ENCODE peak calls at places on chromosomes 13 and 19, in seven cellular contexts. X is H1, W is iPS DF 6.9, H is mammary epithelial cell, A is A673, V is uterus, T is colonic mucosa. F is an unnamed sample. For H3K4me1, the result is how much of the 10 kb centered on the place peaks cover.

GRCh38 chr13:35309711-35310110 is 166.8 kb downstream of the MAB21L1 start:
- DNase-seq in A (no peak), V (no peak), H (no peak), X (no peak), T (no peak), W (no peak), F (no peak)

GRCh38 chr13:30121666-30122065 is 185.7 kb downstream of the KATNAL1 start:
- DNase-seq in W (no peak), T (no peak), A (no peak), H (no peak), V (no peak), X (no peak), F (no peak)

GRCh38 chr13:113122571-113123225 is at the start of gene F10:
- DNase-seq in X (no peak), H (no peak), T (peak), W (no peak), A (no peak), V (peak), F (peak)

GRCh38 chr13:91406619-91407018 is 8.2 kb downstream of the GPC5 start:
- DNase-seq in X (peak), V (no peak), T (no peak), H (peak), A (peak), W (peak), F (peak)

GRCh38 chr19:57560049-57560491 is 407 bp upstream of the ZNF550 start:
- DNase-seq in T (no peak), V (peak), X (no peak), A (peak), W (no peak), H (peak), F (peak)

GRCh38 chr19:44762033-44762432 is 13.5 kb downstream of the BCL3 start:
- DNase-seq in A (no peak), H (no peak), T (no peak), W (no peak), X (no peak), V (no peak), F (no peak)

GRCh38 chr19:3520166-3521103 is 14.3 kb downstream of the FZR1 start:
- DNase-seq in A (no peak), V (no peak), X (no peak), H (peak), T (no peak), W (no peak), F (no peak)

GRCh38 chr13:66341978-66342377 is 888.2 kb downstream of the PCDH9 start:
- DNase-seq in T (no peak), A (no peak), X (no peak), V (no peak), H (no peak), W (no peak), F (no peak)

GRCh38 chr13:66994097-66994496 is 236.0 kb downstream of the PCDH9 start:
- DNase-seq in W (peak), V (no peak), T (peak), H (peak), X (peak), A (peak), F (peak)

GRCh38 chr13:110394371-110394841 is 87.3 kb downstream of the COL4A2 start:
- DNase-seq in T (no peak), H (no peak), V (no peak), A (no peak), X (no peak), W (no peak), F (no peak)

GRCh38 chr13:51158365-51158764 is 47.3 kb upstream of the C13orf42 start:
- DNase-seq in W (no peak), T (no peak), X (no peak), A (no peak), V (no peak), H (no peak), F (no peak)

GRCh38 chr13:114068723-114069322 is 63.6 kb downstream of the RASA3 start:
- DNase-seq in V (peak), H (no peak), T (no peak), X (no peak), A (no peak), W (no peak), F (peak)

GRCh38 chr19:54518844-54519243 is 16.2 kb downstream of the LAIR2 start:
- DNase-seq in T (no peak), V (peak), W (no peak), A (no peak), H (peak), X (no peak), F (no peak)

GRCh38 chr13:114279770-114280169 is 1.6 kb upstream of the UPF3A start:
- DNase-seq in T (no peak), W (no peak), A (no peak), V (no peak), X (no peak), H (no peak), F (no peak)

GRCh38 chr13:27619093-27619705 is 1.1 kb downstream of the LNX2 start:
- DNase-seq in H (no peak), A (no peak), V (no peak), T (peak), W (no peak), X (no peak), F (peak)

GRCh38 chr19:49147923-49148682 is 7.1 kb downstream of the HRC start:
- DNase-seq in H (no peak), W (no peak), A (peak), V (peak), X (no peak), T (no peak), F (no peak)

GRCh38 chr19:15776991-15777787 is 10.3 kb upstream of the OR10H5 start:
- DNase-seq in X (no peak), H (no peak), A (no peak), T (no peak), W (no peak), V (no peak), F (no peak)

GRCh38 chr19:55251296-55252081 is 7.3 kb downstream of the PPP6R1 start:
- DNase-seq in W (no peak), X (no peak), A (no peak), T (peak), H (no peak), V (no peak), F (peak)

GRCh38 chr13:100063333-100063732 is 25.6 kb upstream of the PCCA start:
- DNase-seq in W (no peak), A (peak), H (no peak), T (no peak), V (no peak), X (no peak), F (peak)

GRCh38 chr19:10006752-10007323 is 3.5 kb downstream of the COL5A3 start:
- DNase-seq in H (no peak), T (no peak), W (no peak), A (no peak), X (no peak), V (no peak), F (no peak)

GRCh38 chr13:29583073-29583785 is 12.3 kb downstream of the SLC7A1 start:
- DNase-seq in W (no peak), V (no peak), T (peak), X (no peak), H (peak), A (no peak), F (peak)

GRCh38 chr19:58328999-58329398 is 2.2 kb downstream of the ZSCAN22 start:
- DNase-seq in V (no peak), A (peak), T (no peak), W (no peak), X (peak), H (no peak), F (no peak)

GRCh38 chr13:64332048-64332447 is 2898.1 kb downstream of the PCDH9 start:
- DNase-seq in H (no peak), T (no peak), W (no peak), V (no peak), A (no peak), X (no peak), F (no peak)

GRCh38 chr13:83327091-83327490 is 555.2 kb downstream of the SLITRK1 start:
- DNase-seq in H (peak), T (no peak), V (no peak), W (no peak), A (peak), X (no peak), F (peak)

GRCh38 chr13:95896302-95896701 is 156.9 kb downstream of the UGGT2 start:
- DNase-seq in V (no peak), T (no peak), A (no peak), W (no peak), X (no peak), H (no peak), F (no peak)

GRCh38 chr13:106140476-106140875 is 395.0 kb downstream of the EFNB2 start:
- DNase-seq in T (no peak), A (no peak), W (no peak), V (no peak), X (no peak), H (no peak), F (no peak)

GRCh38 chr19:40397568-40397906 is 7.6 kb upstream of the HIPK4 start:
- DNase-seq in A (no peak), T (no peak), W (no peak), V (no peak), H (no peak), X (no peak), F (no peak)

GRCh38 chr19:11479470-11480080 is 1.3 kb downstream of the ELAVL3 start:
- DNase-seq in V (no peak), X (peak), W (no peak), T (peak), H (no peak), A (peak), F (peak)

GRCh38 chr19:42295831-42296525 is 6.0 kb upstream of the PRR19 start:
- DNase-seq in T (peak), W (no peak), V (peak), H (peak), X (peak), A (peak), F (peak)

GRCh38 chr19:13396256-13397080 is 109.8 kb downstream of the CACNA1A start:
- DNase-seq in V (no peak), H (peak), W (peak), X (peak), T (peak), A (peak), F (peak)
- H3K27ac ChIP-seq in V (no peak), H (no peak), W (no peak), X (no peak), T (no peak), A (no peak), F (no peak)

GRCh38 chr19:29764322-29764721 is 47.5 kb upstream of the CCNE1 start:
- DNase-seq in V (no peak), T (no peak), A (no peak), X (no peak), W (no peak), H (no peak), F (no peak)
- H3K4me1 ChIP-seq in V (under half), T (under half), A (under half), X (under half), W (under half), H (under half), F (under half)

GRCh38 chr19:36392916-36393673 is 14.1 kb upstream of the ZFP14 start:
- DNase-seq in H (no peak), A (no peak), X (no peak), V (no peak), W (no peak), T (no peak), F (no peak)
- H3K4me3 ChIP-seq in H (no peak), A (no peak), X (no peak), V (no peak), W (no peak), T (no peak), F (peak)

GRCh38 chr13:78758549-78758948 is 99.6 kb upstream of the OBI1 start:
- DNase-seq in X (no peak), T (no peak), H (no peak), V (no peak), A (no peak), W (no peak), F (no peak)

GRCh38 chr13:78750735-78751134 is 91.8 kb upstream of the OBI1 start:
- DNase-seq in A (no peak), V (no peak), W (no peak), X (no peak), T (no peak), H (no peak), F (no peak)

DNA sequence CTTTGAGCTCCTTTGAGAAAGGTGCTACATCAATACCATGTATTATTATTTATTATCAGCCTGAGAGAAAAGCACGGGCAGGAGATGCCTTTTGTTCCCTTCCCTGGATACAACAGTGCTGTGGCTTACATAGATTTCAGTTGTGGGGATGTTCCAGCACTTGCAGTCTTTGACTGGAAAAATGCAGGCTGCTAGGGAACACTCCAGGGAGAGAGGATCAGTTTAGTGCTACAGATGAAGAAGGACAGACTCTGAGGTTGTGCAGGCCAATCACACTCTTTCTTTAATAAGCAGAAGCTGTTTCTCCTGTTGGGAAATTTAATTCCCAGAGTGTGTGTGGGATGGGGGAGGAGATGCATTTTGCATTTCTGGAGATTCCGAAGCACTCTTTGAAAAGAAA is 94.5 kb upstream of the OBI1 start:
- DNase-seq in V (no peak), H (no peak), T (no peak), X (no peak), A (no peak), W (no peak), F (no peak)
- H3K27ac ChIP-seq in V (no peak), H (no peak), T (no peak), X (no peak), A (no peak), W (no peak), F (no peak)

GRCh38 chr19:6270076-6270745 is 9.6 kb downstream of the MLLT1 start:
- DNase-seq in H (no peak), T (no peak), V (no peak), A (no peak), W (no peak), X (no peak), F (no peak)
- H3K4me1 ChIP-seq in H (under half), T (under half), V (under half), A (under half), W (under half), X (under half), F (under half)

GRCh38 chr19:17522988-17523872 is 11.8 kb downstream of the PGLS start:
- DNase-seq in A (no peak), V (no peak), T (peak), H (no peak), W (no peak), X (no peak), F (no peak)
- H3K4me3 ChIP-seq in A (no peak), V (no peak), T (no peak), H (no peak), W (no peak), X (no peak), F (no peak)

DNA sequence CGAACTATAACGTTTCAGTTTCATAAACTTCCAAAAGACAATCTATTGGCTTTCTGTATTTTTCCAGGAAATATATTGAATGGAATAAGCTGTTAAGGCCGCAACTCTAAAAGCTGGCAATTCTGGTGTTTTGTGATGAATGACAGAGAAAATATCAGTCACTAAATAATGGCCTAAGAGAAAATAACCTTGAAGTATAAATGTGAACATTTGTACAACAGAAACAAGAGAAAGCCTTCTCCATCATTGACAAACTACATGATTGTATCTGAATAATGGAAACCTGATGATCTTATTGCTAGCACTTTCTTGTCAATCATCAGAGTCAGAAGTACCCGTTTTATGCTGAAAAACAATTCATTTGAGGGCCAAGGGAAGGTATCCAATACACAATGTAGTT is 134.3 kb downstream of the TRPC4 start:
- DNase-seq in H (no peak), X (no peak), A (no peak), V (no peak), W (no peak), T (no peak), F (no peak)
- H3K27ac ChIP-seq in H (no peak), X (no peak), A (no peak), V (no peak), W (no peak), T (no peak), F (no peak)

GRCh38 chr19:6676288-6676687 is 6.3 kb upstream of the TNFSF14 start:
- DNase-seq in X (no peak), W (no peak), V (no peak), H (no peak), T (no peak), A (no peak), F (no peak)

GRCh38 chr19:6668696-6669095 is 1.3 kb downstream of the TNFSF14 start:
- DNase-seq in A (no peak), T (no peak), V (no peak), W (no peak), X (no peak), H (no peak), F (no peak)

GRCh38 chr19:6674868-6675305 is 4.9 kb upstream of the TNFSF14 start:
- DNase-seq in V (peak), H (peak), T (peak), W (peak), X (peak), A (peak), F (peak)

GRCh38 chr19:6671960-6672359 is 2.0 kb upstream of the TNFSF14 start:
- DNase-seq in V (no peak), W (no peak), A (no peak), H (no peak), X (no peak), T (no peak), F (no peak)

GRCh38 chr19:6672693-6673290 is 2.8 kb upstream of the TNFSF14 start:
- DNase-seq in W (no peak), V (no peak), T (no peak), X (no peak), A (no peak), H (no peak), F (no peak)
- H3K4me1 ChIP-seq in W (under half), V (under half), T (under half), X (under half), A (under half), H (under half), F (under half)

DNA sequence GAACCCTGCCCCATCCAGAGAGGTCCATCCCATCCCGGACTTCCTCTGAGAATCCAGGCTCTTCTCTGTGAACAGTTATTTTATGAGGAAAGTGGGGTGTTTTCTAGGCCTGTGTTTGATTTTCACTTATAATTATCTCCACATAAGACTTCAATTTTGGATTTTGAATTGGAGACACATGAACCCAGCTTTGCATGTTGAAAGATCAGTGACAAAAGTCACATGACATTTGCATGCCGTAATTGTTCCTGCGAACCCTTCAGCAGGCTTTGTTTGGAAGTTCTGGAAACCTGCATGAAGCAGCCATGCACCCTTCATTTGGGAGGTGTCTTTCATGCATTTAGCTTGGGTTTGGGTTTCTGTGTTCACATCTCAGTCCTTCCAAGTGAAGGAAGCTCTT is 44.9 kb upstream of the ZNF536 start:
- DNase-seq in H (no peak), T (no peak), X (no peak), A (no peak), V (no peak), W (no peak), F (no peak)
- H3K4me3 ChIP-seq in H (no peak), T (no peak), X (no peak), A (no peak), V (no peak), W (no peak), F (no peak)